ENCODE peak calls at places on chromosomes 16 and 17, in seven cellular contexts. O, F, X, C, V, R and I are unnamed samples.

GRCh38 chr17:71975331-71975801 is 145.5 kb upstream of the SOX9 start:
- DNase-seq in C (peak), V (no peak), F (no peak), R (peak), O (peak), X (no peak), I (no peak)

GRCh38 chr16:78709137-78709871 is 609.9 kb downstream of the WWOX start:
- DNase-seq in C (no peak), V (no peak), R (peak), O (no peak), X (no peak), F (peak), I (no peak)

GRCh38 chr17:6574689-6575595 is 18.6 kb upstream of the PITPNM3 start:
- DNase-seq in R (peak), O (peak), X (peak), V (peak), F (no peak), C (no peak), I (no peak)

GRCh38 chr16:74601131-74601871 is 5.6 kb downstream of the GLG1 start:
- DNase-seq in F (no peak), V (no peak), C (no peak), O (no peak), R (no peak), X (no peak), I (no peak)

GRCh38 chr16:72552675-72553074 is 380.7 kb upstream of the PMFBP1 start:
- DNase-seq in V (no peak), C (no peak), O (peak), R (no peak), X (no peak), F (no peak), I (peak)

GRCh38 chr17:68356949-68357455 is 65.7 kb downstream of the ARSG start:
- DNase-seq in O (no peak), X (no peak), R (no peak), C (no peak), V (no peak), F (no peak), I (no peak)

GRCh38 chr16:71854369-71854948 is 8.7 kb downstream of the ATXN1L start:
- DNase-seq in R (no peak), F (no peak), V (no peak), C (no peak), X (no peak), O (no peak), I (peak)

GRCh38 chr16:27432600-27432957 is 30.6 kb downstream of the IL21R start:
- DNase-seq in F (no peak), R (peak), C (peak), O (peak), X (peak), V (no peak), I (peak)

GRCh38 chr16:4316103-4316731 is 350 bp downstream of the GLIS2 start:
- DNase-seq in C (no peak), F (no peak), V (no peak), R (peak), X (peak), O (no peak), I (peak)

GRCh38 chr17:63702223-63702577 is 2.3 kb upstream of the LIMD2 start:
- DNase-seq in O (no peak), C (no peak), V (no peak), X (no peak), F (no peak), R (no peak), I (no peak)

GRCh38 chr17:67573987-67574657 is 143.6 kb upstream of the NOL11 start:
- DNase-seq in X (no peak), R (no peak), F (no peak), V (no peak), O (no peak), C (no peak), I (no peak)

GRCh38 chr17:60065867-60066266 is 12.9 kb downstream of the HEATR6 start:
- DNase-seq in X (no peak), R (no peak), F (no peak), O (no peak), C (no peak), V (no peak), I (no peak)

GRCh38 chr17:72600934-72601333 is 480.1 kb downstream of the SOX9 start:
- DNase-seq in F (no peak), C (no peak), V (no peak), O (peak), R (no peak), X (no peak), I (peak)

DNA sequence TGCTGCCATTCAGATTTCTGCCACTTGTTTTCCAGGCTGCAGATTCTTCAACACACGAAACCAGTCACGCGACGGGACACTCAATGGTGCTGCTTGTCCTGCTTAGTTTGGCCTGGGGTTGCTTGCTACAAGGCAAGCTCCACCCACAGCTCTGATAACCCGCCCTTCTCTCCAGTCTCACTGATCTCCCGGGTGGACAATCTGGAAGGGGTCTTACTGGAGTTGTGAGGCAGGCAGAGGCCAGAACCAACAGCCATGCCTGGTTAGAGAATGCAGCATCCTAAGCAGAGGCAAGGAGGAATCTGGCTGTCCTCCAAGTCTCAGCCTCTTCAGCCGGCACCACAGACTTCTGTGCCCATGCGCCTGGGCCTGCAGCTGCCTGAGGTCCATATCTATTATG is 119.1 kb downstream of the KCNJ12 start:
- DNase-seq in X (no peak), R (no peak), C (no peak), V (no peak), F (no peak), O (no peak), I (no peak)
- H3K23ac ChIP-seq in X (no peak), R (no peak), C (no peak), V (no peak), F (no peak), O (no peak), I (no peak)

DNA sequence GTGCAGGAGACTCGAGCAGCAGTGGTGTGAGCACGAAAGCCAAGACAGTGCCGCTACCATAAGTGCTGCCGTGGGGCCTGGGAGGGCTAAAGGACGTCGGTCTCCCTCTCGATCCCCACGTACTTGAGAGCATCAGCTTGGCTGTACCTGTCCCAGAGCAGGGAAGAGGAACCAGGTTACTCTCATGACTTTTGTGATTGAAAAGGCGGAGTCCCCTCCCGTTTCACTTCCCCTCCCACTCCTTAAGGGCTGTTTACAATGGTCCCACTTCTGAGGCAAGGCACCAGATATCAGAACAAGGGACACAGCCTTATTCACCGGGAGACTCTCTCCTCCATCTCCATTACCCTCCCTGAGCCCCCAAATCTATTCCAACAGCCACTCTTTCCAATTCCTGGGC is 20.1 kb downstream of the CNTNAP1 start:
- DNase-seq in R (no peak), C (no peak), O (no peak), V (no peak), F (no peak), X (no peak), I (no peak)
- H2BK5ac ChIP-seq in R (no peak), C (no peak), O (no peak), V (no peak), F (no peak), X (no peak), I (no peak)

DNA sequence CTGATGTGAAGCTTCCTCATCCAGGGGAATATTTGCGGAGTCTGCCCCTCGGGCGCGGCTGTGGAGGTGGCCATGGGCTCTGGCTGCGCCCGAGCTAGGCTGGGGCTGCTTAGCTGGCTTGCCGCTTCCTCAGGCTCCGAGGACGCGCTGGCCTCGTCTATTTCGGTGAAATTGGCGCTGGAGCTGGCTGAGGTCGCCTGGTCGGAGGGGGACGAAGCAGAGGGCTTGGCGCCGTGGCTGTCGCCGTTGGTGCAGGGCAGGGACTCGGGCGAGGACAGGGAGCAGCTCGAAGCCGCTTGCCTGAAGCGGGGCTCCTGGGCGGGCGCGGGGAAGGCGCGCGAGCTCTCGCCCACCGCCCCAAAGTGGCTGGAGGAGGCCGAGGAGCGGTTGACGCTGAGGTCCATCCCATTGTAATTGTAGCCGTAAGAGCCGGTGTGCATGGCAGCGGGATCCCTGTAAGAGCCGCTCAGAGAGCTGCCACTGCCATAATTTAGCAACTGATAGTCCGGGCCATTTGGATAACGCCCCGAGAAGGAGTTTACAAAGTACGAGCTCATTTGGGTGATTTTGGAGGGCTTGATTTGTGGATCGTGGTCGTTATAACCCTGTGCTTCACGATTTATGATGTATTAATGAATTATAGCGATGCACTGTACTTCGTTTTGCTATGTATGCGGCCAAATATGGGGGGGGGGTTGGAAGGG is at the start of gene HOXB5:
- DNase-seq in O (peak), R (peak), X (no peak), C (peak), F (no peak), V (no peak), I (no peak)
- H3K9ac ChIP-seq in O (peak), R (peak), X (peak), C (no peak), F (no peak), V (no peak), I (peak)

DNA sequence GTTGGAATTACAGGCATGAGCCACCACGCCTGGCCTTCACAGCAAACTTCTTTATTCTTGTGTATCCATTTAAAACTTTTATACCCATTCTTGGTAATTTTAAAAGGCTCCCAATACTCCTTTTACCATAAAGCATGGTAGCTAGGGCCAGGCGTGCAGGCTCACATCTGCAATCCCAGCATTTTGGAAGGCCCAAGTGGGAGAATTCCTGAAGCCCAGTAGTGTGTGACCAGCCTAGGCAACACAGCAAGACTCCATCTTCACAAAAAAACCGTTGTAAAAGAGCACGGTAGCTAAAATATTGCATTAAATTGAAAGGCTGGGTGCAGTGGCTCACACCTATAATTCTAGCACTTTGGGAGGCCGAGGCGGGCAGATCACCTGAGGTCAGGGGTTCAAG is 23.7 kb downstream of the CBX1 start:
- DNase-seq in R (no peak), C (no peak), O (no peak), X (no peak), V (no peak), F (no peak), I (no peak)
- H3K23ac ChIP-seq in R (no peak), C (no peak), O (no peak), X (no peak), V (no peak), F (no peak), I (no peak)

GRCh38 chr16:9296273-9296593 is 204.8 kb downstream of the HAPSTR1 start:
- DNase-seq in R (no peak), O (no peak), F (no peak), V (no peak), C (no peak), X (no peak), I (no peak)
- H2BK5ac ChIP-seq in R (no peak), O (no peak), F (no peak), V (no peak), C (no peak), X (no peak), I (no peak)

DNA sequence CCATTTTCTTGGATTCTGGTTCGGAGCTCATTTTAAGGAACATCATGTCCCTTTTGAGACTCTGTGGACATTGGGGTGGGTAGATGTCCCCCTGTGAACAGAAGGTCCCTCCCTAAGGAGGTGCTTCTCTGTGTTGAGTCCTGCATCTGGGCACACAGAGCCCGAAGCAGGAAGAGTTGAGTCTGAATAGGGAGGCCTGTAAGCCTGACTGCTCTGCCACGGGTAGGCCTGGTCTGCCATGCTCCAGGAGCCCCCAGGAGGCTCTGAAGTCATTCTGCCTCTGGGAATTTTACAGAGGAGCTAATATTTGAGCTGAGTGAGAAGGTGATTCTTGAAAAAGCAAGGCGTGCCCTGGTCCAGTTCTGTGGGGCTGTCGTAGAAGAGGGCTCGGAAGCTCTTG is 50.6 kb downstream of the TENT4B start:
- DNase-seq in F (no peak), C (no peak), O (no peak), V (no peak), R (no peak), X (no peak), I (no peak)
- H3K9ac ChIP-seq in F (no peak), C (no peak), O (no peak), V (no peak), R (no peak), X (peak), I (no peak)

DNA sequence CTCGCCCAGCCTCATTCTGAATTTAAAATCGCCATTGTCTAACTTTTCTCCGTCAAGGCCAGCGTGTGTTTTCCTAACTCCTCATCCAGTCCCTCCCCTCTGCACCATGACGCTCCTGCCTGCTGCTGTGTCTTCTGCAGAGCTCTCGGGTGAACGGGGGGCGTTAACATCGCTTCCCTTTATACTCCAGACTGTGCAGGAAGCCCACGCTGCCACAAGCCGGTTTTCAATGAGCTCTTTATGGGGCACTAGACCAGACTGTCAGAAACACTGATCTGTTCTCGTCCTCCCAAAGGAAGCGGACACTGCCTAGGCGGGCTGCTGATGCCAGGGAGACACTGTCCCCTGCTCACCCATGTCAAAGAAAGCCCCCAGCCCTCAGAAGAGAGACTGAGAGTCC is 13.3 kb downstream of the AANAT start:
- DNase-seq in X (no peak), O (no peak), R (no peak), F (peak), C (no peak), V (no peak), I (no peak)
- H3K23ac ChIP-seq in X (no peak), O (no peak), R (no peak), F (no peak), C (no peak), V (no peak), I (no peak)